ENCODE peak calls at places on chromosomes 13 and 19, in nine cellular contexts. O is tibial nerve, W is ovary, Q is prostate gland, X is adrenal gland, H is fibroblast of lung, S is RWPE2, U is mammary epithelial cell, K is stomach. J is an unnamed sample.
A peak's percentile ranks its signal among the peaks of the same experiment; 100 is the strongest.

GRCh38 chr13:93227906-93228801 is 1.5 kb downstream of the GPC6 start:
- DNase-seq in O (peak; percentile 22), W (peak; percentile 79), Q (peak; percentile 34), X (peak; percentile 35), H (peak; percentile 91), S (no peak), U (peak; percentile 90), K (peak; percentile 28), J (peak; percentile 80)

GRCh38 chr13:19910336-19911072 is 47.1 kb upstream of the ZMYM5 start:
- DNase-seq in O (no peak), W (no peak), Q (no peak), X (no peak), H (no peak), S (no peak), U (peak; percentile 88), K (peak; percentile 29), J (no peak)

GRCh38 chr13:104086759-104087158 is 1020.5 kb upstream of the SLC10A2 start:
- DNase-seq in O (no peak), W (no peak), Q (no peak), X (no peak), H (peak; percentile 44), S (no peak), U (no peak), K (no peak), J (no peak)

GRCh38 chr19:49988433-49988832 is 27.5 kb upstream of the SIGLEC11 start:
- DNase-seq in O (no peak), W (no peak), Q (no peak), X (no peak), H (peak; percentile 29), S (no peak), U (peak; percentile 35), K (no peak), J (no peak)

GRCh38 chr19:56114711-56115110 is 6.4 kb downstream of the ZNF787 start:
- DNase-seq in O (no peak), W (no peak), Q (no peak), X (no peak), H (no peak), S (no peak), U (no peak), K (no peak), J (no peak)

GRCh38 chr19:15265849-15266248 is 33.6 kb upstream of the EPHX3 start:
- DNase-seq in O (peak; percentile 84), W (peak; percentile 98), Q (peak; percentile 76), X (peak; percentile 97), H (peak; percentile 99), S (no peak), U (peak; percentile 48), K (peak; percentile 93), J (peak; percentile 97)

GRCh38 chr19:4403005-4403761 is 743 bp downstream of the CHAF1A start:
- DNase-seq in O (no peak), W (peak; percentile 61), Q (no peak), X (no peak), H (no peak), S (no peak), U (no peak), K (no peak), J (no peak)

GRCh38 chr13:110869805-110870706 is 44.8 kb downstream of the ANKRD10 start:
- DNase-seq in O (peak; percentile 72), W (peak; percentile 83), Q (peak; percentile 57), X (peak; percentile 99), H (peak; percentile 100), S (peak; percentile 99), U (peak; percentile 100), K (peak; percentile 79), J (peak; percentile 95)

GRCh38 chr13:51318015-51318414 is 21.5 kb upstream of the SERPINE3 start:
- DNase-seq in O (no peak), W (no peak), Q (no peak), X (no peak), H (no peak), S (no peak), U (no peak), K (no peak), J (no peak)

GRCh38 chr19:16266586-16266942 is 58.1 kb upstream of the KLF2 start:
- DNase-seq in O (no peak), W (no peak), Q (no peak), X (no peak), H (no peak), S (no peak), U (no peak), K (no peak), J (peak; percentile 42)

GRCh38 chr13:75907044-75907443 is 270.9 kb downstream of the LMO7 start:
- DNase-seq in O (no peak), W (no peak), Q (no peak), X (no peak), H (no peak), S (no peak), U (no peak), K (no peak), J (no peak)

GRCh38 chr13:30418886-30419459 is 3.3 kb upstream of the UBE2L5 start:
- DNase-seq in O (no peak), W (no peak), Q (peak; percentile 43), X (no peak), H (no peak), S (no peak), U (no peak), K (no peak), J (no peak)

GRCh38 chr13:99371956-99372355 is 64.8 kb upstream of the GPR183 start:
- DNase-seq in O (no peak), W (no peak), Q (no peak), X (no peak), H (no peak), S (no peak), U (no peak), K (no peak), J (peak; percentile 59)

GRCh38 chr13:30738946-30739528 is 3.7 kb downstream of the ALOX5AP start:
- DNase-seq in O (no peak), W (no peak), Q (no peak), X (no peak), H (no peak), S (no peak), U (no peak), K (no peak), J (no peak)

GRCh38 chr19:47243364-47243775 is 12.4 kb upstream of the BBC3 start:
- DNase-seq in O (no peak), W (no peak), Q (no peak), X (no peak), H (no peak), S (no peak), U (no peak), K (no peak), J (no peak)

GRCh38 chr13:44967656-44968451 is 21.4 kb downstream of the NUFIP1 start:
- DNase-seq in O (no peak), W (no peak), Q (peak; percentile 44), X (no peak), H (peak; percentile 57), S (no peak), U (no peak), K (no peak), J (no peak)
- TF ChIP-seq CTCF in O (no peak), W (no peak), Q (peak; percentile 6), X (peak; percentile 38), H (peak; percentile 19), S (no peak), U (no peak), K (no peak), J (no peak)

GRCh38 chr19:33174186-33174585 is 19.9 kb upstream of the LRP3 start:
- DNase-seq in O (no peak), W (no peak), Q (no peak), X (no peak), H (no peak), S (no peak), U (no peak), K (no peak), J (no peak)

GRCh38 chr19:33175886-33176669 is 18.1 kb upstream of the LRP3 start:
- DNase-seq in O (no peak), W (peak; percentile 49), Q (no peak), X (no peak), H (peak; percentile 33), S (no peak), U (peak; percentile 9), K (no peak), J (no peak)

GRCh38 chr19:33177417-33177976 is 16.6 kb upstream of the LRP3 start:
- DNase-seq in O (no peak), W (no peak), Q (peak; percentile 17), X (peak; percentile 77), H (no peak), S (no peak), U (no peak), K (no peak), J (no peak)

GRCh38 chr19:33176670-33177416 is 17.3 kb upstream of the LRP3 start:
- DNase-seq in O (peak; percentile 97), W (peak; percentile 99), Q (peak; percentile 96), X (peak; percentile 98), H (peak; percentile 99), S (peak; percentile 97), U (peak; percentile 98), K (peak; percentile 98), J (peak; percentile 99)

DNA sequence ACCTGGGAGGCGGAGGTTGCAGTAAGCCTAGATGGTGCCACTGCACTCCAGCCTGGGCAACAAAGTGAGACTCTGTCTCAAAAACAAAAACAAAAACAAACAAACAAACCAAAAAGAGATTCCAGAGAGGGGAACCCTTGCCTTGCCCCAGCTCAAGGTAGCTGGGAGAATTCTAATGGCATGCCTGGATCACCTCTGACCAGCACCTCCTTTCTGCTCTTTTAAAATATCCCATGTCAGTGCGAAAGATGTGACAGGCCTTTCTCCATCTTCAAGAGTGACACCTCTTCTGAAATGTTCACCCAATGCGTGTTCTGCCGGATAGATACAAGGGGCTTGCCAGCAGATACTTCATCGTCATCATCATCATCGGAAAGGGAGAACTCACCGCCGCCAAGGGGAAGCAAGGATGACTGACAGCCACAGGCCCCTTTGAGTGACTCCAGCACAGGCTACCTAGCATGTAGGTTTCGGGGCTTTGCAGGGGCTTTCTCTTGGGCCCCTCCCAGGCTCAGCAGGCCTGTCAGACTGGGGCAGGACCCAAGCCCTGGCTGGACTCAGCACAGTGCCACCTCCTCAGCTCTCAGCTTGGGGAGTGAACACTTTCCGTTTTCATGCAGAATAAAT is 18.9 kb upstream of the LRP3 start:
- DNase-seq in O (no peak), W (no peak), Q (no peak), X (no peak), H (no peak), S (no peak), U (no peak), K (no peak), J (no peak)
- H3K27ac ChIP-seq in O (no peak overlapping the region), W (no peak overlapping the region), Q (no peak overlapping the region), X (no peak overlapping the region), H (no peak overlapping the region), S (no peak overlapping the region), U (no peak overlapping the region), K (no peak overlapping the region), J (no peak overlapping the region)

GRCh38 chr19:2360876-2361232 is 789 bp downstream of the TMPRSS9 start:
- DNase-seq in O (no peak), W (no peak), Q (no peak), X (no peak), H (no peak), S (no peak), U (no peak), K (no peak), J (no peak)
- H3K36me3 ChIP-seq in O (no peaks in the 10 kb centered on the region), W (no peaks in the 10 kb centered on the region), Q (no peaks in the 10 kb centered on the region), X (no peaks in the 10 kb centered on the region), H (no peaks in the 10 kb centered on the region), S (no peaks in the 10 kb centered on the region), U (no peaks in the 10 kb centered on the region), K (no peaks in the 10 kb centered on the region), J (no peaks in the 10 kb centered on the region)

DNA sequence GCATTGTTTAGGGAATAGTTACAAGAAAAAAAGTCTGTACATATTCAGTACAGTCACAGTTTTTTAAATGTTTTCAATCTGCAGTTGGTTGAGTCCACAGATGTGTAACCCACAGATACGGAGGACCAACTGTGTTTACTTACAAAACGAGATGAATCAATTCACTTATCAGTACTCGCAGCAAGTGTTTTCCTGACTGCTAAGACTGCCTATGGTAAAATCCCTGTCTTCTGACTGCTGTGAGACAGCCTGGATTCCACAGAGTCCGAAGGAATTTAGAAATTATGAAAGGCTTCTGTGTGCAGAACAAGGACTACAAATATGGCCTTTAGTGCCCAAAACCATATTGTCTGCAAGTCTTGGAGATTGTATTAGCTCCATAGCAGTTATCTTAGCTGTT is 45.7 kb upstream of the C1QTNF9 start:
- DNase-seq in O (no peak), W (no peak), Q (no peak), X (no peak), H (peak; percentile 46), S (no peak), U (no peak), K (no peak), J (no peak)
- TF ChIP-seq CTCF in O (no peak), W (no peak), Q (no peak), X (no peak), H (no peak), S (no peak), U (no peak), K (no peak), J (no peak)

J was measured in kidney.